ENCODE peak calls at places on chromosomes 5 and 9, in seven cellular contexts. One of them, this sample, is unnamed.

GRCh38 chr9:18947772-18948391 is 85.1 kb downstream of the SAXO1 start:
- DNase-seq in SK-N-SH: no peak
- DNase-seq in GM23338: no peak
- DNase-seq in Panc1: no peak
- DNase-seq in HCT116: no peak
- DNase-seq in GM12878: no peak
- DNase-seq in K562: no peak
- DNase-seq in this sample: peak; percentile 70

GRCh38 chr5:93192107-93192506 is 388.9 kb downstream of the NR2F1-AS1 start:
- DNase-seq in SK-N-SH: no peak
- DNase-seq in GM23338: no peak
- DNase-seq in Panc1: peak; percentile 76
- DNase-seq in HCT116: peak; percentile 91
- DNase-seq in GM12878: no peak
- DNase-seq in K562: no peak
- DNase-seq in this sample: no peak

GRCh38 chr5:128491291-128491690 is 46.8 kb downstream of the FBN2 start:
- DNase-seq in SK-N-SH: no peak
- DNase-seq in GM23338: peak; percentile 22
- DNase-seq in Panc1: no peak
- DNase-seq in HCT116: no peak
- DNase-seq in GM12878: no peak
- DNase-seq in K562: no peak
- DNase-seq in this sample: no peak

GRCh38 chr9:98627291-98627690 is 81.4 kb downstream of the GABBR2 start:
- DNase-seq in SK-N-SH: no peak
- DNase-seq in GM23338: no peak
- DNase-seq in Panc1: no peak
- DNase-seq in HCT116: no peak
- DNase-seq in GM12878: no peak
- DNase-seq in K562: no peak
- DNase-seq in this sample: no peak

GRCh38 chr9:71820516-71820915 is 52.2 kb upstream of the CEMIP2 start:
- DNase-seq in SK-N-SH: no peak
- DNase-seq in GM23338: no peak
- DNase-seq in Panc1: no peak
- DNase-seq in HCT116: no peak
- DNase-seq in GM12878: no peak
- DNase-seq in K562: no peak
- DNase-seq in this sample: no peak

GRCh38 chr9:133485531-133486260 is 6.8 kb upstream of the SLC2A6 start:
- DNase-seq in SK-N-SH: no peak
- DNase-seq in GM23338: no peak
- DNase-seq in Panc1: no peak
- DNase-seq in HCT116: no peak
- DNase-seq in GM12878: no peak
- DNase-seq in K562: no peak
- DNase-seq in this sample: peak; percentile 40

GRCh38 chr9:14309403-14309802 is 4.5 kb downstream of the NFIB start:
- DNase-seq in SK-N-SH: peak; percentile 59
- DNase-seq in GM23338: no peak
- DNase-seq in Panc1: no peak
- DNase-seq in HCT116: no peak
- DNase-seq in GM12878: no peak
- DNase-seq in K562: no peak
- DNase-seq in this sample: no peak

GRCh38 chr5:20833081-20833627 is 845.2 kb upstream of the CDH18 start:
- DNase-seq in SK-N-SH: no peak
- DNase-seq in GM23338: peak; percentile 32
- DNase-seq in Panc1: no peak
- DNase-seq in HCT116: no peak
- DNase-seq in GM12878: no peak
- DNase-seq in K562: peak; percentile 5
- DNase-seq in this sample: no peak

GRCh38 chr5:89292461-89292860 is 409.5 kb upstream of the MEF2C start:
- DNase-seq in SK-N-SH: no peak
- DNase-seq in GM23338: no peak
- DNase-seq in Panc1: no peak
- DNase-seq in HCT116: no peak
- DNase-seq in GM12878: no peak
- DNase-seq in K562: no peak
- DNase-seq in this sample: no peak

GRCh38 chr9:4514252-4515128 is 24.2 kb downstream of the SLC1A1 start:
- DNase-seq in SK-N-SH: no peak
- DNase-seq in GM23338: peak; percentile 76
- DNase-seq in Panc1: no peak
- DNase-seq in HCT116: no peak
- DNase-seq in GM12878: no peak
- DNase-seq in K562: no peak
- DNase-seq in this sample: no peak

GRCh38 chr9:18855636-18856035 is 177.4 kb downstream of the SAXO1 start:
- DNase-seq in SK-N-SH: no peak
- DNase-seq in GM23338: no peak
- DNase-seq in Panc1: no peak
- DNase-seq in HCT116: no peak
- DNase-seq in GM12878: no peak
- DNase-seq in K562: no peak
- DNase-seq in this sample: no peak

GRCh38 chr9:34988218-34989055 is 1.1 kb upstream of the DNAJB5 start:
- DNase-seq in SK-N-SH: peak; percentile 54
- DNase-seq in GM23338: peak; percentile 73
- DNase-seq in Panc1: no peak
- DNase-seq in HCT116: no peak
- DNase-seq in GM12878: no peak
- DNase-seq in K562: peak; percentile 46
- DNase-seq in this sample: no peak

GRCh38 chr5:130705368-130705767 is 459.7 kb downstream of the HINT1 start:
- DNase-seq in SK-N-SH: no peak
- DNase-seq in GM23338: no peak
- DNase-seq in Panc1: no peak
- DNase-seq in HCT116: no peak
- DNase-seq in GM12878: no peak
- DNase-seq in K562: no peak
- DNase-seq in this sample: no peak

GRCh38 chr5:138275895-138276294 is 1.5 kb upstream of the GFRA3 start:
- DNase-seq in SK-N-SH: no peak
- DNase-seq in GM23338: no peak
- DNase-seq in Panc1: no peak
- DNase-seq in HCT116: no peak
- DNase-seq in GM12878: no peak
- DNase-seq in K562: no peak
- DNase-seq in this sample: no peak
- H3K27ac ChIP-seq in SK-N-SH: peak overlapping the region; percentile 95
- H3K27ac ChIP-seq in GM23338: no peak overlapping the region
- H3K27ac ChIP-seq in Panc1: no peak overlapping the region
- H3K27ac ChIP-seq in HCT116: no peak overlapping the region
- H3K27ac ChIP-seq in GM12878: no peak overlapping the region
- H3K27ac ChIP-seq in K562: no peak overlapping the region
- H3K27ac ChIP-seq in this sample: no peak overlapping the region

GRCh38 chr5:158599132-158599531 is 500.6 kb downstream of the EBF1 start:
- DNase-seq in SK-N-SH: no peak
- DNase-seq in GM23338: no peak
- DNase-seq in Panc1: no peak
- DNase-seq in HCT116: no peak
- DNase-seq in GM12878: no peak
- DNase-seq in K562: no peak
- DNase-seq in this sample: no peak
- TF ChIP-seq REST in SK-N-SH: no peak
- TF ChIP-seq REST in GM23338: no peak
- TF ChIP-seq REST in Panc1: no peak
- TF ChIP-seq REST in HCT116: no peak
- TF ChIP-seq REST in GM12878: no peak
- TF ChIP-seq REST in K562: no peak
- TF ChIP-seq REST in this sample: no peak

GRCh38 chr5:324736-325612 is 3.5 kb downstream of the AHRR start:
- DNase-seq in SK-N-SH: no peak
- DNase-seq in GM23338: no peak
- DNase-seq in Panc1: no peak
- DNase-seq in HCT116: no peak
- DNase-seq in GM12878: no peak
- DNase-seq in K562: no peak
- DNase-seq in this sample: no peak
- TF ChIP-seq POLR2AphosphoS5 in SK-N-SH: no peak
- TF ChIP-seq POLR2AphosphoS5 in GM23338: no peak
- TF ChIP-seq POLR2AphosphoS5 in Panc1: no peak
- TF ChIP-seq POLR2AphosphoS5 in HCT116: no peak
- TF ChIP-seq POLR2AphosphoS5 in GM12878: no peak
- TF ChIP-seq POLR2AphosphoS5 in K562: no peak
- TF ChIP-seq POLR2AphosphoS5 in this sample: no peak

DNA sequence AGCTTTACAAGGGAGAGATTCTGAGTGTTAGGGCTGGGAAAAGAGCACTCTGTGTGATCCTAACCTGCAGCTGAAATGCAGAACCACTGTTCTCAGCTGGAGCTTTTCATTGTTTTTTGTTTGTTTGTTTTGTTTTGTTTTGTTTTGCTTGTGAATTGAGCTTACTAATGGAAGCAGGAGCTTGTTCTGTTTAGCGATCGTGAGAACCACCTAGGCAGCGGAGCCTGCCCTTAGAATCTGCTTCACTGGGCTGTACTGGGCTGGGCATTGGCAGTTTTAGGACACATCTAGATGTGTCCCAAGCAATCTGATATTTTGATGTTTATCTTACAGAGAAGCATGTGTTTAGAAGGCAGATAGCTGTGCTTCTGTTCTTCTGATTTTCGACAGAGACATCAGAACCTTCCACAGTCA is 14.3 kb downstream of the SYK start:
- DNase-seq in SK-N-SH: no peak
- DNase-seq in GM23338: no peak
- DNase-seq in Panc1: no peak
- DNase-seq in HCT116: no peak
- DNase-seq in GM12878: no peak
- DNase-seq in K562: no peak
- DNase-seq in this sample: no peak
- H3K27ac ChIP-seq in SK-N-SH: no peak overlapping the region
- H3K27ac ChIP-seq in GM23338: no peak overlapping the region
- H3K27ac ChIP-seq in Panc1: no peak overlapping the region
- H3K27ac ChIP-seq in HCT116: no peak overlapping the region
- H3K27ac ChIP-seq in GM12878: peak overlapping the region; percentile 5
- H3K27ac ChIP-seq in K562: peak overlapping the region; percentile 82
- H3K27ac ChIP-seq in this sample: peak overlapping the region; percentile 76

DNA sequence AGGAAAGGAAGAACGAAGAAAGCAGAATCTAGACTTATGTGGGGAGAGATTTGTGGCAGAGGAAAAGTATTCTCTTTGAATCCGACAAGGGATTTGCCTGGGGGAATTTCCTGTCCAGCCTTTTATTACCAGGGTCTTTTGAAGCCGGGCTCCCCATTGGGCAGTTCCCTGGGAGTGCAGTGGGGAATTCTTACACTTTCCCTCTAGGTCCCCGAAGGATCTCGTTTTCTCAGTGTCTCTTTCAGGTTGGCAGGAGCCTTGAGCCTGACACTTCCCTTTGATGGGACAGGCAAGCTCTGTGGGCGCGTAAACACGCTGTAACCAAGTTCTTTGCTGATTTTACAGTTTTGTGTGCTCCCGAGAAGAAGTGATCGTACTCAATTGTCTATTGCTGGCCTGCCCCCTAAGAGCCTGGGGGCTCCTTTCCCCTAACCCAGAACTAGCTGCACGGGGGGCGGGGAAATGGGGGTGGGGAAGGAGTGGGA is 582 bp upstream of the VCAN start:
- DNase-seq in SK-N-SH: peak; percentile 11
- DNase-seq in GM23338: peak; percentile 56
- DNase-seq in Panc1: no peak
- DNase-seq in HCT116: no peak
- DNase-seq in GM12878: no peak
- DNase-seq in K562: no peak
- DNase-seq in this sample: no peak
- TF ChIP-seq REST in SK-N-SH: no peak
- TF ChIP-seq REST in GM23338: no peak
- TF ChIP-seq REST in Panc1: no peak
- TF ChIP-seq REST in HCT116: no peak
- TF ChIP-seq REST in GM12878: no peak
- TF ChIP-seq REST in K562: no peak
- TF ChIP-seq REST in this sample: no peak

GRCh38 chr5:14261237-14261636 is 118.1 kb downstream of the TRIO start:
- DNase-seq in SK-N-SH: no peak
- DNase-seq in GM23338: no peak
- DNase-seq in Panc1: no peak
- DNase-seq in HCT116: no peak
- DNase-seq in GM12878: no peak
- DNase-seq in K562: no peak
- DNase-seq in this sample: no peak
- TF ChIP-seq POLR2AphosphoS5 in SK-N-SH: no peak
- TF ChIP-seq POLR2AphosphoS5 in GM23338: no peak
- TF ChIP-seq POLR2AphosphoS5 in Panc1: no peak
- TF ChIP-seq POLR2AphosphoS5 in HCT116: no peak
- TF ChIP-seq POLR2AphosphoS5 in GM12878: no peak
- TF ChIP-seq POLR2AphosphoS5 in K562: no peak
- TF ChIP-seq POLR2AphosphoS5 in this sample: no peak

DNA sequence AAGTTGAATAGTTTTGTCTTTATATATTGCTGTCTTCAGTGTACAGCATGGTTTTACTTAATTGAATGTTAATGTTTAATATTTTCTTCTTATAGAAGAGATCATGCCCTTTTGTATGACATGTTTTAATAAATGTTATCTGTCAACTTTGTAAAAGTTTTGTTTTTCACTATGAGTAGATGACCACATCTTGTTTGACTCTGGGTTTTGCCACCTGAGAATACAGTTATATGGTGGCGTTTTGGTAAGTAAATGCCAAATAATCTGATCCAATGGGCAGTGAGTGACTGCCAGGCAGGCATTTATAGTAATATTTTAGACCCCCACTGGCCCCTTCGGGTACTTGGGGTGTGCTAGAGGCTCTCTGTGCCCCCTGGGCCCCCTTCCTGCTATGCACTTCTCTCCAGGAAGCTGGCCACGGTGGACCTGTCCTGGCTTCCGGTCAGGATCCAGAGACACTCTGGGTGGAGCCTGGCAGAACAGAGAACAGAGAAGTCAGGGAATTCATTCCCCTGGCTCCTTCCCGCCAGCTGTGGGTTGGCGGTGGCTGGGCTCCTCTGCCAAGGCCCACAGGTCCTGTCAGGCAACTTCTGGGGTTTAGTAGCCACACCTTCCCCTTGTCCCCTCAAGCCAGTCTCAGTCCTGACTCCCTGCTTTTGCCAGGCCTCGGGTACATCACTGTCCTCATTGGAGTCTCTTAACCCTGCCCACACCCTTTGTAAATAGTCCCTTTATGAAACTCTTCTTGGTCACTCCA is 22.2 kb upstream of the ZBTB34 start:
- DNase-seq in SK-N-SH: no peak
- DNase-seq in GM23338: no peak
- DNase-seq in Panc1: no peak
- DNase-seq in HCT116: no peak
- DNase-seq in GM12878: no peak
- DNase-seq in K562: no peak
- DNase-seq in this sample: no peak
- H3K27ac ChIP-seq in SK-N-SH: no peak overlapping the region
- H3K27ac ChIP-seq in GM23338: no peak overlapping the region
- H3K27ac ChIP-seq in Panc1: no peak overlapping the region
- H3K27ac ChIP-seq in HCT116: no peak overlapping the region
- H3K27ac ChIP-seq in GM12878: peak overlapping the region; percentile 91
- H3K27ac ChIP-seq in K562: no peak overlapping the region
- H3K27ac ChIP-seq in this sample: no peak overlapping the region